ENCODE peak calls at places on chromosomes 7 and 10, in five cellular contexts. V is tibial nerve, M is stomach, S is spleen, J is fibroblast of lung. U is an unnamed sample.

GRCh38 chr10:44980309-44981171 is 1.9 kb upstream of the DEPP1 start:
- DNase-seq in J (no peak), S (peak; percentile 74), M (no peak), V (no peak), U (no peak)

GRCh38 chr10:80187060-80187459 is 18.3 kb downstream of the ANXA11 start:
- DNase-seq in J (no peak), M (no peak), V (no peak), S (no peak), U (no peak)

GRCh38 chr10:6729071-6729773 is 149.1 kb upstream of the PRKCQ start:
- DNase-seq in M (no peak), S (no peak), V (no peak), J (peak; percentile 89), U (no peak)

GRCh38 chr7:21084286-21084685 is 297.6 kb upstream of the SP8 start:
- DNase-seq in V (no peak), M (no peak), J (no peak), S (no peak), U (no peak)

GRCh38 chr7:14403587-14403986 is 414.1 kb upstream of the ETV1 start:
- DNase-seq in V (no peak), M (no peak), J (no peak), S (no peak), U (no peak)

GRCh38 chr7:8435120-8435519 is 1.7 kb downstream of the NXPH1 start:
- DNase-seq in S (peak; percentile 63), M (no peak), J (no peak), V (no peak), U (no peak)

GRCh38 chr7:105268511-105269392 is 120.0 kb downstream of the SRPK2 start:
- DNase-seq in M (no peak), J (peak; percentile 80), V (no peak), S (no peak), U (peak; percentile 7)

GRCh38 chr10:112361951-112362770 is 11.8 kb upstream of the ACSL5 start:
- DNase-seq in V (peak; percentile 37), S (no peak), M (peak; percentile 44), J (peak; percentile 48), U (no peak)

GRCh38 chr7:55464422-55464821 is 99.3 kb downstream of the LANCL2 start:
- DNase-seq in J (no peak), M (no peak), S (no peak), V (no peak), U (no peak)

GRCh38 chr7:158695726-158696452 is 8.7 kb downstream of the NCAPG2 start:
- DNase-seq in V (peak; percentile 30), S (peak; percentile 77), J (peak; percentile 90), M (peak; percentile 49), U (peak; percentile 24)

GRCh38 chr10:2279666-2280065 is 542.3 kb upstream of the ADARB2 start:
- DNase-seq in J (no peak), S (no peak), V (no peak), M (no peak), U (no peak)

GRCh38 chr7:23106491-23106800 is 861 bp downstream of the KLHL7 start:
- DNase-seq in V (no peak), J (peak; percentile 30), S (no peak), M (peak; percentile 28), U (no peak)

GRCh38 chr10:95756061-95756751 is at the start of gene ENTPD1:
- DNase-seq in M (no peak), V (no peak), S (no peak), J (peak; percentile 41), U (no peak)

GRCh38 chr10:68550747-68551411 is 9.3 kb upstream of the TET1 start:
- DNase-seq in M (peak; percentile 59), J (peak; percentile 89), S (no peak), V (no peak), U (peak; percentile 7)

GRCh38 chr7:5657901-5658300 is 123.6 kb downstream of the RNF216 start:
- DNase-seq in S (no peak), J (no peak), V (no peak), M (no peak), U (no peak)

GRCh38 chr7:146781352-146782116 is 664.9 kb downstream of the CNTNAP2 start:
- DNase-seq in M (no peak), V (no peak), S (no peak), J (no peak), U (no peak)

GRCh38 chr10:62050941-62051433 is 149.5 kb downstream of the ARID5B start:
- DNase-seq in V (no peak), J (peak; percentile 93), M (peak; percentile 49), S (no peak), U (no peak)

GRCh38 chr7:74002474-74003017 is 25.4 kb upstream of the ELN start:
- DNase-seq in V (no peak), M (peak; percentile 63), J (peak; percentile 60), S (peak; percentile 88), U (no peak)

GRCh38 chr7:55111007-55111406 is 92.2 kb downstream of the EGFR start:
- DNase-seq in V (no peak), J (peak; percentile 80), M (no peak), S (no peak), U (no peak)

GRCh38 chr7:157650801-157651200 is 314.0 kb downstream of the DNAJB6 start:
- DNase-seq in S (peak; percentile 72), M (no peak), J (no peak), V (no peak), U (no peak)

GRCh38 chr7:141074162-141074989 is 512 bp downstream of the TMEM178B start:
- DNase-seq in J (peak; percentile 9), M (no peak), V (no peak), S (no peak), U (peak; percentile 20)

GRCh38 chr7:134589491-134589941 is 40.6 kb downstream of the AKR1B15 start:
- DNase-seq in S (no peak), M (peak; percentile 32), J (no peak), V (no peak), U (no peak)

GRCh38 chr10:94358480-94358879 is 4.3 kb downstream of the NOC3L start:
- DNase-seq in V (no peak), M (no peak), J (peak; percentile 92), S (no peak), U (no peak)

GRCh38 chr10:117545141-117546019 is 2.8 kb downstream of the EMX2 start:
- DNase-seq in J (no peak), V (no peak), M (no peak), S (no peak), U (no peak)

GRCh38 chr7:5647816-5648215 is 133.6 kb downstream of the RNF216 start:
- DNase-seq in V (no peak), J (no peak), M (no peak), S (no peak), U (no peak)

GRCh38 chr7:121544199-121544598 is 148.1 kb upstream of the FAM3C start:
- DNase-seq in M (no peak), V (no peak), J (no peak), S (no peak), U (no peak)
- H3K27ac ChIP-seq in M (no peak overlapping the region), V (no peak overlapping the region), J (no peak overlapping the region), S (no peak overlapping the region), U (no peak overlapping the region)

GRCh38 chr10:130984686-130985085 is 326.8 kb downstream of the TCERG1L start:
- DNase-seq in J (no peak), S (no peak), M (no peak), V (no peak), U (no peak)

GRCh38 chr10:130985158-130985753 is 326.3 kb downstream of the TCERG1L start:
- DNase-seq in V (no peak), S (no peak), J (no peak), M (no peak), U (no peak)

GRCh38 chr10:130987401-130987800 is 324.1 kb downstream of the TCERG1L start:
- DNase-seq in M (no peak), V (no peak), J (no peak), S (no peak), U (no peak)

GRCh38 chr10:130989670-130990247 is 321.8 kb downstream of the TCERG1L start:
- DNase-seq in V (no peak), M (no peak), S (no peak), J (no peak), U (no peak)

GRCh38 chr10:130986828-130987227 is 324.7 kb downstream of the TCERG1L start:
- DNase-seq in S (no peak), M (no peak), V (no peak), J (no peak), U (no peak)
- H3K27ac ChIP-seq in S (no peak overlapping the region), M (no peak overlapping the region), V (no peak overlapping the region), J (no peak overlapping the region), U (no peak overlapping the region)

DNA sequence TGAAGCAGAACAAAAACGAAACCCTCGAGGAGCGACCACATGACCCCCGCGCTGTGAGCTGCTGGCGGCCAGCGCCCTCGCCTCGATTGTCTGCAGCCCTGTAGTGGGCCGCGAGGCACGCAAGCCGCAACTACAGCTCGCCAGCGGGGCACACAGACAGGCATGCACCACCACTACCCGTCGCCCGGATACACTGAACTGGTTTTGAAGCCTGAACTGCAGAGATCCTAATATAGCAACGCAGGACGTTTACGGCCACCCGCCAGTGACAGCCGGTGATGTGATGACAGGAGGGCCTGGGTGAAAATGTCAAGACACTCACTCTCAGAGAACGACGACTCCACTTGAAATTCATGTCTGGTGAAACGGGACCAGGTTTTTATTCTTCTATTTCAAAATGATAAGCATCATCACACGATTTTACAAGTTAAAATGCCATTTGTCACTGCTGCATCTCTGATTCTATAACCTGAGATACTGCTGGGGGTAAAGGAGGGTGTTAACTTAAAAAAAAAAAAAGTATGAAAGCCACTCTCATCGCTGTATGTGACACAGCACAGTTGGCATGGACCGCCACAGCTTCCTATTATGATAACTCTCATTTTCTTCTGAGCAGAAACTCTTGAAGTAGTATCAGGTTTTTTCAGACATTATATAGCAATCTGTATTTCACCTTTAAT is 120.3 kb upstream of the DIP2C start:
- DNase-seq in M (no peak), V (no peak), J (no peak), S (no peak), U (no peak)
- H3K27ac ChIP-seq in M (no peak overlapping the region), V (no peak overlapping the region), J (no peak overlapping the region), S (no peak overlapping the region), U (no peak overlapping the region)

GRCh38 chr7:66609176-66609575 is 19.5 kb upstream of the KCTD7 start:
- DNase-seq in S (no peak), M (no peak), J (no peak), V (no peak), U (no peak)
- H3K27ac ChIP-seq in S (no peak overlapping the region), M (no peak overlapping the region), J (no peak overlapping the region), V (no peak overlapping the region), U (no peak overlapping the region)

GRCh38 chr7:27124979-27125689 is 5.4 kb downstream of the HOXA4 start:
- DNase-seq in S (no peak), M (no peak), V (no peak), J (no peak), U (no peak)
- H3K27ac ChIP-seq in S (no peak overlapping the region), M (peak overlapping the region; percentile 99), V (no peak overlapping the region), J (no peak overlapping the region), U (no peak overlapping the region)

GRCh38 chr7:106420210-106420609 is 135.4 kb upstream of the NAMPT start:
- DNase-seq in M (no peak), S (no peak), J (no peak), V (no peak), U (no peak)
- H3K27ac ChIP-seq in M (peak overlapping the region; percentile 74), S (no peak overlapping the region), J (no peak overlapping the region), V (no peak overlapping the region), U (no peak overlapping the region)

GRCh38 chr10:77604941-77605351 is 32.7 kb downstream of the KCNMA1 start:
- DNase-seq in M (no peak), S (no peak), V (no peak), J (no peak), U (no peak)
- H3K27ac ChIP-seq in M (no peak overlapping the region), S (no peak overlapping the region), V (no peak overlapping the region), J (no peak overlapping the region), U (no peak overlapping the region)